ENCODE peak calls at places on chromosomes 5 and 9, in nine cellular contexts. R is activated CD4-positive, alpha-beta T cell treated with anti-CD3 and anti-CD28 coated beads, Interleukin-2, amount 50 U/mL, for 4 hours; K is cardiac fibroblast; U is ureter; D is WTC11; L is LoVo; W is neural progenitor cell; Q is left cardiac atrium; V is endothelial cell. N is an unnamed sample.

GRCh38 chr9:112249277-112249676 is 74.2 kb upstream of the SUSD1 start:
- DNase-seq in R (no peak), K (peak), U (no peak), D (no peak), L (no peak), W (no peak), Q (no peak), V (no peak), N (no peak)

GRCh38 chr9:137411670-137412380 is 11.1 kb downstream of the EXD3 start:
- DNase-seq in R (no peak), K (peak), U (peak), D (no peak), L (peak), W (no peak), Q (peak), V (no peak), N (no peak)

GRCh38 chr5:95595289-95595931 is 24.5 kb upstream of the GPR150 start:
- DNase-seq in R (no peak), K (no peak), U (no peak), D (no peak), L (peak), W (no peak), Q (no peak), V (no peak), N (no peak)

GRCh38 chr5:163504091-163504931 is 1.1 kb upstream of the MAT2B start:
- DNase-seq in R (peak), K (peak), U (peak), D (no peak), L (peak), W (peak), Q (peak), V (peak), N (peak)

GRCh38 chr5:124477002-124477546 is 269.4 kb downstream of the ZNF608 start:
- DNase-seq in R (no peak), K (no peak), U (no peak), D (no peak), L (no peak), W (no peak), Q (no peak), V (no peak), N (no peak)

GRCh38 chr5:40518511-40518917 is 161.2 kb upstream of the PTGER4 start:
- DNase-seq in R (no peak), K (no peak), U (no peak), D (no peak), L (peak), W (no peak), Q (no peak), V (no peak), N (no peak)

GRCh38 chr5:139654875-139655491 is 6.8 kb downstream of the CXXC5 start:
- DNase-seq in R (no peak), K (no peak), U (no peak), D (no peak), L (no peak), W (peak), Q (no peak), V (no peak), N (peak)

GRCh38 chr5:35061216-35061615 is 13.5 kb upstream of the AGXT2 start:
- DNase-seq in R (no peak), K (peak), U (no peak), D (no peak), L (no peak), W (no peak), Q (no peak), V (no peak), N (no peak)

GRCh38 chr5:82991059-82991458 is 86.1 kb downstream of the TMEM167A start:
- DNase-seq in R (no peak), K (no peak), U (no peak), D (no peak), L (no peak), W (no peak), Q (no peak), V (no peak), N (peak)

GRCh38 chr5:149325894-149326293 is 19.4 kb upstream of the GRPEL2 start:
- DNase-seq in R (no peak), K (no peak), U (no peak), D (no peak), L (no peak), W (no peak), Q (no peak), V (no peak), N (no peak)

GRCh38 chr5:26192496-26192895 is 845.9 kb downstream of the CDH9 start:
- DNase-seq in R (no peak), K (no peak), U (no peak), D (no peak), L (no peak), W (no peak), Q (no peak), V (no peak), N (no peak)

GRCh38 chr9:86572904-86573303 is 218.7 kb upstream of the TUT7 start:
- DNase-seq in R (no peak), K (no peak), U (no peak), D (no peak), L (no peak), W (no peak), Q (no peak), V (no peak), N (no peak)

GRCh38 chr9:83405674-83406255 is 132.4 kb downstream of the FRMD3 start:
- DNase-seq in R (no peak), K (peak), U (no peak), D (no peak), L (no peak), W (no peak), Q (no peak), V (no peak), N (no peak)

GRCh38 chr5:179817071-179817840 is 3.4 kb upstream of the SQSTM1 start:
- DNase-seq in R (no peak), K (no peak), U (no peak), D (peak), L (no peak), W (peak), Q (no peak), V (no peak), N (no peak)

GRCh38 chr5:6715758-6716633 is 2.8 kb downstream of the TENT4A start:
- DNase-seq in R (no peak), K (no peak), U (no peak), D (no peak), L (no peak), W (no peak), Q (no peak), V (no peak), N (no peak)

GRCh38 chr9:121550569-121551512 is 51.2 kb upstream of the GGTA1 start:
- DNase-seq in R (peak), K (peak), U (peak), D (peak), L (peak), W (peak), Q (peak), V (peak), N (peak)

GRCh38 chr9:129624168-129624759 is 1.7 kb upstream of the NTMT1 start:
- DNase-seq in R (peak), K (peak), U (no peak), D (peak), L (peak), W (peak), Q (no peak), V (peak), N (peak)

GRCh38 chr5:102313907-102314306 is 17.8 kb upstream of the SLCO4C1 start:
- DNase-seq in R (no peak), K (no peak), U (no peak), D (no peak), L (no peak), W (peak), Q (no peak), V (peak), N (peak)

GRCh38 chr5:112848116-112848811 is 12.8 kb upstream of the SRP19 start:
- DNase-seq in R (no peak), K (peak), U (no peak), D (no peak), L (peak), W (peak), Q (no peak), V (no peak), N (peak)

GRCh38 chr9:135255033-135255842 is 167.8 kb downstream of the OLFM1 start:
- DNase-seq in R (no peak), K (no peak), U (no peak), D (peak), L (no peak), W (no peak), Q (no peak), V (no peak), N (peak)

GRCh38 chr5:107743357-107744000 is 72.7 kb upstream of the EFNA5 start:
- DNase-seq in R (no peak), K (peak), U (no peak), D (no peak), L (no peak), W (no peak), Q (no peak), V (no peak), N (no peak)

GRCh38 chr5:141771562-141771961 is 89.5 kb upstream of the ARAP3 start:
- DNase-seq in R (no peak), K (no peak), U (no peak), D (no peak), L (no peak), W (no peak), Q (no peak), V (no peak), N (no peak)

GRCh38 chr5:14184082-14184481 is 40.9 kb downstream of the TRIO start:
- DNase-seq in R (no peak), K (no peak), U (no peak), D (no peak), L (no peak), W (no peak), Q (no peak), V (no peak), N (no peak)

GRCh38 chr9:35700031-35700430 is 10.3 kb upstream of the TPM2 start:
- DNase-seq in R (no peak), K (no peak), U (no peak), D (no peak), L (no peak), W (no peak), Q (no peak), V (no peak), N (no peak)

GRCh38 chr9:102518324-102518723 is 476.8 kb upstream of the CYLC2 start:
- DNase-seq in R (no peak), K (no peak), U (no peak), D (no peak), L (no peak), W (no peak), Q (no peak), V (no peak), N (no peak)

GRCh38 chr5:147168578-147169327 is 66.1 kb upstream of the STK32A start:
- DNase-seq in R (no peak), K (peak), U (no peak), D (no peak), L (no peak), W (no peak), Q (no peak), V (no peak), N (no peak)

GRCh38 chr5:73213566-73213998 is 40.6 kb downstream of the TMEM174 start:
- DNase-seq in R (no peak), K (peak), U (no peak), D (no peak), L (peak), W (no peak), Q (no peak), V (no peak), N (no peak)

GRCh38 chr9:130451509-130452388 is 7.0 kb downstream of the ASS1 start:
- DNase-seq in R (no peak), K (peak), U (peak), D (peak), L (peak), W (no peak), Q (peak), V (peak), N (peak)

GRCh38 chr5:33228149-33228548 is 212.6 kb upstream of the TARS1 start:
- DNase-seq in R (no peak), K (no peak), U (no peak), D (no peak), L (no peak), W (no peak), Q (no peak), V (no peak), N (no peak)

GRCh38 chr5:154677921-154678320 is 77.3 kb upstream of the LARP1 start:
- DNase-seq in R (no peak), K (peak), U (no peak), D (no peak), L (no peak), W (no peak), Q (no peak), V (no peak), N (no peak)

GRCh38 chr9:2567922-2568321 is 53.7 kb upstream of the VLDLR start:
- DNase-seq in R (no peak), K (no peak), U (no peak), D (no peak), L (peak), W (no peak), Q (no peak), V (no peak), N (no peak)

GRCh38 chr5:134038143-134038542 is 33.4 kb upstream of the VDAC1 start:
- DNase-seq in R (no peak), K (no peak), U (no peak), D (no peak), L (no peak), W (no peak), Q (no peak), V (no peak), N (no peak)

GRCh38 chr5:147643142-147643541 is 133.3 kb upstream of the DPYSL3 start:
- DNase-seq in R (no peak), K (no peak), U (no peak), D (no peak), L (no peak), W (no peak), Q (no peak), V (no peak), N (no peak)

GRCh38 chr5:102532126-102532525 is 33.3 kb upstream of the SLCO6A1 start:
- DNase-seq in R (no peak), K (peak), U (no peak), D (no peak), L (no peak), W (no peak), Q (peak), V (no peak), N (no peak)

GRCh38 chr5:93299596-93300308 is 281.3 kb downstream of the NR2F1-AS1 start:
- DNase-seq in R (no peak), K (no peak), U (no peak), D (peak), L (no peak), W (peak), Q (no peak), V (no peak), N (no peak)

GRCh38 chr5:151078490-151079262 is 2.2 kb downstream of the TNIP1 start:
- DNase-seq in R (peak), K (no peak), U (no peak), D (no peak), L (no peak), W (no peak), Q (no peak), V (no peak), N (no peak)

N was measured in BE2C.